ENCODE peak calls at places on chromosome 7, in six cellular contexts. X is CD8-positive, alpha-beta memory T cell; J is hepatocyte; E is DND-41; P is body of pancreas; W is Panc1. M is an unnamed sample. For H3K4me1 and H3K27me3, the result is how much of the 10 kb centered on the place peaks cover.

GRCh38 chr7:80277434-80278427 is 143.1 kb downstream of the GNAI1 start:
- DNase-seq in X (no peak), J (peak), E (no peak), P (no peak), W (no peak), M (no peak)

GRCh38 chr7:111092406-111093160 is 1.7 kb downstream of the LRRN3 start:
- DNase-seq in P (no peak), J (peak), W (no peak), X (no peak), E (no peak), M (no peak)

GRCh38 chr7:158993591-158993990 is 137.2 kb downstream of the DYNC2I1 start:
- DNase-seq in E (no peak), J (no peak), P (no peak), W (no peak), X (no peak), M (no peak)

GRCh38 chr7:86469680-86470295 is 173.9 kb upstream of the GRM3 start:
- DNase-seq in X (no peak), W (peak), J (peak), P (peak), E (peak), M (peak)

GRCh38 chr7:45435846-45436245 is 138.3 kb upstream of the ADCY1 start:
- DNase-seq in E (no peak), X (no peak), J (no peak), W (peak), P (no peak), M (no peak)

GRCh38 chr7:2990949-2991470 is 52.7 kb downstream of the CARD11 start:
- DNase-seq in P (no peak), J (no peak), E (no peak), X (no peak), W (no peak), M (no peak)

GRCh38 chr7:42736931-42737330 is 174.9 kb downstream of the C7orf25 start:
- DNase-seq in J (no peak), E (no peak), W (no peak), P (no peak), X (no peak), M (no peak)

GRCh38 chr7:29609162-29610030 is 45.8 kb downstream of the PRR15 start:
- DNase-seq in E (peak), W (no peak), J (peak), X (no peak), P (peak), M (no peak)

GRCh38 chr7:43467406-43467805 is 115.5 kb upstream of the STK17A start:
- DNase-seq in J (no peak), P (no peak), W (no peak), E (no peak), X (no peak), M (no peak)

GRCh38 chr7:84188811-84189405 is 5.7 kb downstream of the SEMA3A start:
- DNase-seq in W (no peak), P (no peak), E (no peak), J (no peak), X (no peak), M (no peak)

GRCh38 chr7:152523916-152524315 is 88.1 kb upstream of the KMT2C start:
- DNase-seq in W (no peak), J (no peak), E (no peak), X (no peak), P (no peak), M (no peak)

GRCh38 chr7:123715793-123716192 is 33.0 kb downstream of the WASL start:
- DNase-seq in E (no peak), P (no peak), J (no peak), X (no peak), W (no peak), M (no peak)

GRCh38 chr7:68700414-68700813 is 897.9 kb upstream of the AUTS2 start:
- DNase-seq in X (no peak), J (no peak), P (no peak), W (no peak), E (no peak), M (no peak)

GRCh38 chr7:46229409-46229808 is 308.3 kb upstream of the IGFBP3 start:
- DNase-seq in X (no peak), E (no peak), W (peak), J (peak), P (no peak), M (no peak)

GRCh38 chr7:158259671-158260423 is 327.8 kb downstream of the PTPRN2 start:
- DNase-seq in E (no peak), W (no peak), X (no peak), J (no peak), P (no peak), M (no peak)

GRCh38 chr7:131769241-131769640 is 212.8 kb upstream of the PODXL start:
- DNase-seq in X (no peak), J (no peak), P (no peak), W (no peak), E (no peak), M (no peak)

GRCh38 chr7:131336956-131337355 is 9.3 kb downstream of the MKLN1 start:
- DNase-seq in W (no peak), E (no peak), X (no peak), P (no peak), J (no peak), M (no peak)

GRCh38 chr7:64308019-64308275 is 5.8 kb upstream of the ZNF736 start:
- DNase-seq in P (no peak), J (no peak), W (no peak), X (no peak), E (peak), M (no peak)

GRCh38 chr7:102169651-102170416 is 116.8 kb upstream of the SH2B2 start:
- DNase-seq in W (no peak), E (no peak), J (no peak), X (no peak), P (peak), M (no peak)

GRCh38 chr7:33109758-33110238 is 594 bp upstream of the RP9 start:
- DNase-seq in X (no peak), J (no peak), P (no peak), W (no peak), E (no peak), M (peak)

GRCh38 chr7:139394553-139394952 is 34.9 kb downstream of the LUC7L2 start:
- DNase-seq in J (no peak), W (no peak), E (no peak), P (no peak), X (no peak), M (no peak)

GRCh38 chr7:70660154-70660818 is 471.7 kb upstream of the GALNT17 start:
- DNase-seq in X (peak), E (peak), P (peak), W (no peak), J (no peak), M (no peak)

GRCh38 chr7:820341-820740 is 11.9 kb upstream of the SUN1 start:
- DNase-seq in E (no peak), P (no peak), W (no peak), X (no peak), J (no peak), M (no peak)

GRCh38 chr7:818031-818699 is 14.1 kb upstream of the SUN1 start:
- DNase-seq in E (no peak), X (no peak), W (no peak), P (no peak), J (no peak), M (no peak)

GRCh38 chr7:816300-816750 is 16.0 kb upstream of the SUN1 start:
- DNase-seq in J (peak), P (peak), W (peak), E (peak), X (peak), M (peak)

GRCh38 chr7:816751-817671 is 15.3 kb upstream of the SUN1 start:
- DNase-seq in J (peak), W (no peak), P (no peak), E (peak), X (no peak), M (peak)

DNA sequence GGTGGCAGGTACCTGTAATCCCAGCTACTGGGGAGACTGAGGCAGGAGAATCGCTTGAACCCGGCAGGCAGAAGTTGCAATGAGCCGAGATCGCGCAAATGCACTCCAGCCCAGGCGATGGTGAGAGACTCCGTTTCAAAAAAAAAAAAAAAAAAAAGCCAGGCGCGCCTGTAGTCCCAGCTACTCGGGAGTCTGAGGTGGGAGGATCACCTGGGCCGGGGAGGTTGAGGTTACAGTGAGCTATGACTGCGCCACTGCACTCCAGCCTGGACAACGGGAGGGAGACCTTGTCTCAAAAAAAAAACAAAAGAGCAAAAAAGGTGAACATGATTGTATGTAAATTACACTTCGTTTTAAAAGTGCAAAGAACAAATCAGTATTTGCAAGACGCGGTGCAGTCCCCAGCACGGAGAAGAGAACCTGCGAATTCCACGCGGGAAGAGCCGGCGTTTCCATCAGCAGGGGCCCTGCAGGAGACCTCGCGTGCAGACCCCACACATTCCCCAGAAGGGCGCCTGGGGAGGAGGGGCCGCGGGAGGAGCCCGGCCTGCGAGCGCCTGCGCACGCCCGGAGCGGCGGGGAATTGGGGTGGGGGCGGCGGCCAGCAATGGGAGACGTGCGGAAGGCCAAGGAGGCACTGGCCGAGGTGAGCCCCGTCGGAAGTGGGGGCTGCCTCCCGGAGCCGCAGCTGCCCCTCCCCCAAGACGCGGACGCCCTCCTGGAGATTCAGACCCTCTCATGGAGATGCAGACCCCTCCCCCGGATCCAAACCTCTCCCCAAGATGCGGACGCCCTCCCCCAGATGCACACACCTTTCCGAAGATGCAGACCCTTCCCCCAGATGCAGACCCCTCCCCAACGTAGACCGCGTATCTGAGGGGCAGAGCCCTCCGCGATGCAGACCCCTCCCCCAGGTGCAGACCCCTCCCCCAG is 16.7 kb upstream of the SUN1 start:
- DNase-seq in W (no peak), P (peak), E (no peak), X (no peak), J (peak), M (peak)
- H3K4me3 ChIP-seq in W (peak), P (peak), E (no peak), X (peak), J (peak), M (peak)

DNA sequence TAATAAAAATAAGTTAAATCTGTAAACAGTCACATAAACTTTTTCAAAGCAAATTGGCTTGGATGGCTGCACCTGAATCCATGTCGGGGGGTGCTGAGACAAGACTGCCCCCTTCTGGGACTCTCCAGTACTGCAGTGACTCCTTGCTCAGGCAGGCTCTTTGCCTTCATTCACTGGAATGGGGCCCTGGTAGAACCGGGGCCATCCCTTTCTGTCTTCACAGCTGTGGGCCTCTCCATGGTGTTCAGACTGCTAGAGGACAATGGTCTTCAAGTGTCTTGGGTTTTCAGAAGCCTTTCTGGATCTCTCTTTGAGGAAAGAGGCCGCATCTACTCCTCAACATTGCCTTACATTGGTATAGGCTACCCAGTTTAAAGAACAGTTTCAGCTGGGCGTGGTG is 16.1 kb upstream of the IMPDH1 start:
- DNase-seq in P (peak), X (peak), J (peak), W (peak), E (peak), M (peak)
- H3K4me1 ChIP-seq in P (under half), X (under half), J (under half), W (under half), E (under half), M (under half)

GRCh38 chr7:428896-429827 is 90.5 kb downstream of the PDGFA start:
- DNase-seq in P (no peak), X (no peak), E (no peak), J (no peak), W (no peak), M (no peak)

GRCh38 chr7:428387-428786 is 91.3 kb downstream of the PDGFA start:
- DNase-seq in X (no peak), J (no peak), E (no peak), W (no peak), P (no peak), M (no peak)

GRCh38 chr7:431041-431440 is 88.6 kb downstream of the PDGFA start:
- DNase-seq in J (no peak), P (no peak), X (no peak), E (no peak), W (no peak), M (no peak)

GRCh38 chr7:431658-432111 is 88.0 kb downstream of the PDGFA start:
- DNase-seq in E (no peak), X (no peak), W (no peak), P (no peak), J (no peak), M (no peak)

GRCh38 chr7:429828-430180 is 89.8 kb downstream of the PDGFA start:
- DNase-seq in X (no peak), E (no peak), W (no peak), J (no peak), P (no peak), M (no peak)
- H3K27me3 ChIP-seq in X (under half), E (under half), W (under half), J (under half), P (under half), M (under half)

GRCh38 chr7:25854059-25854458 is 297.9 kb upstream of the NFE2L3 start:
- DNase-seq in X (no peak), P (no peak), W (no peak), J (no peak), E (no peak), M (no peak)

GRCh38 chr7:25850730-25851129 is 301.3 kb upstream of the NFE2L3 start:
- DNase-seq in E (no peak), J (no peak), W (no peak), X (no peak), P (no peak), M (no peak)

GRCh38 chr7:25851332-25852248 is 300.4 kb upstream of the NFE2L3 start:
- DNase-seq in E (peak), P (peak), X (no peak), J (peak), W (peak), M (peak)

GRCh38 chr7:25852995-25853713 is 298.8 kb upstream of the NFE2L3 start:
- DNase-seq in J (no peak), X (no peak), E (no peak), P (no peak), W (no peak), M (no peak)

DNA sequence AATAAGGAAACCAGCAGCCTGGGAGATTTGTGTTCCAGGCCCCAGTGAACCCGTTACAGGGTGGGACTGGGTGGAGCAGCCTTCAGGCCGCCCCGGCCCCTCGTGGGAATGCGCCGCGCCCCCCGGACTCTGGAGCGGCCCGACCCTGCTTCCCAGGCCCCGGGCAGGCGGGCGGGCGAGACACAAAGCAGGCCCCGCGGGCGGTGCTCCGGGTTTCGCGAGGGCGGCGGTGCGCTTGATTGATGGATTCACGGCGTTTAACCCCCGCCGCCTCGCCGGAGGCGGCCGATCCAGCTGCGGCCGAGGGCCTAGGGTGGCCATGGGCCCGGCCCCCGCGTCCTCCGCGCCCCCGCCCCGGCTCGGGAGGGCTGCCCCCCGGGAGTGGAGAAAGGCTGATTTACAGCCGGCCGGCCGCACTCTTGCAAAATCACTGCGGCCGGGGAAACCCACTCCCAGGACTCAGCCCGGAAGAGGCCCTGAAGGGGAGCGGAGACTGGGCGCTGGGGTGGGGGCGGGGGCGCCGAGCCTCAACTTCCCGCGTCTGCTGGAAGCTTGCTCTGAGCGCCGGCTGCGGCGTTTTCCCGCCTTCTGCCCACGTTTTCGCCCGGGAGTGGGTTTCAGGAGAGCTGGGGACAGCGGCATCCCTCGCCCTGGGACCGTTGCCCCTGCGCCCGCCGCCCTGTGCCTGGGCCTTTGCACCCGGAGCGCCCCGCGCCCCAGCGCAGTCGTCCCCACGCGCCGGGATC is 299.6 kb upstream of the NFE2L3 start:
- DNase-seq in E (no peak), W (no peak), X (no peak), P (no peak), J (peak), M (peak)
- H3K4me3 ChIP-seq in E (no peak), W (peak), X (no peak), P (no peak), J (no peak), M (no peak)

M was measured in BE2C.